ENCODE peak calls at places on chromosomes 4 and X, in nine cellular contexts. One of them, this sample, is unnamed.

GRCh38 chrX:18927558-18927957 is 56.4 kb downstream of the PHKA2 start:
- DNase-seq in endodermal cell: no peak
- DNase-seq in HFFc6: no peak
- DNase-seq in hippocampal formation: no peak
- DNase-seq in NCI-H446 treated with DMSO at 0.1 percent for 48 hours: no peak
- DNase-seq in GM03348: no peak
- DNase-seq in activated CD4-positive, alpha-beta memory T cell treated with anti-CD3 and anti-CD28 coated beads for 36 hours: no peak
- DNase-seq in activated CD8-positive, alpha-beta memory T cell treated with anti-CD3 and anti-CD28 coated beads, Interleukin-2, amount 50 U/mL, for 48 hours: no peak
- DNase-seq in T-helper 9 cell: no peak
- DNase-seq in this sample: no peak

GRCh38 chr4:52600275-52600674 is 58.8 kb downstream of the USP46 start:
- DNase-seq in endodermal cell: no peak
- DNase-seq in HFFc6: no peak
- DNase-seq in hippocampal formation: no peak
- DNase-seq in NCI-H446 treated with DMSO at 0.1 percent for 48 hours: no peak
- DNase-seq in GM03348: no peak
- DNase-seq in activated CD4-positive, alpha-beta memory T cell treated with anti-CD3 and anti-CD28 coated beads for 36 hours: no peak
- DNase-seq in activated CD8-positive, alpha-beta memory T cell treated with anti-CD3 and anti-CD28 coated beads, Interleukin-2, amount 50 U/mL, for 48 hours: no peak
- DNase-seq in T-helper 9 cell: no peak
- DNase-seq in this sample: no peak

GRCh38 chr4:75030649-75031235 is 97.8 kb downstream of the PARM1 start:
- DNase-seq in endodermal cell: no peak
- DNase-seq in HFFc6: no peak
- DNase-seq in hippocampal formation: no peak
- DNase-seq in NCI-H446 treated with DMSO at 0.1 percent for 48 hours: no peak
- DNase-seq in GM03348: no peak
- DNase-seq in activated CD4-positive, alpha-beta memory T cell treated with anti-CD3 and anti-CD28 coated beads for 36 hours: no peak
- DNase-seq in activated CD8-positive, alpha-beta memory T cell treated with anti-CD3 and anti-CD28 coated beads, Interleukin-2, amount 50 U/mL, for 48 hours: no peak
- DNase-seq in T-helper 9 cell: no peak
- DNase-seq in this sample: no peak

GRCh38 chr4:1809754-1810502 is 16.8 kb downstream of the FGFR3 start:
- DNase-seq in endodermal cell: peak
- DNase-seq in HFFc6: peak
- DNase-seq in hippocampal formation: peak
- DNase-seq in NCI-H446 treated with DMSO at 0.1 percent for 48 hours: no peak
- DNase-seq in GM03348: peak
- DNase-seq in activated CD4-positive, alpha-beta memory T cell treated with anti-CD3 and anti-CD28 coated beads for 36 hours: peak
- DNase-seq in activated CD8-positive, alpha-beta memory T cell treated with anti-CD3 and anti-CD28 coated beads, Interleukin-2, amount 50 U/mL, for 48 hours: peak
- DNase-seq in T-helper 9 cell: peak
- DNase-seq in this sample: peak

GRCh38 chrX:108590496-108590895 is 145.9 kb downstream of the IRS4 start:
- DNase-seq in endodermal cell: no peak
- DNase-seq in HFFc6: no peak
- DNase-seq in hippocampal formation: no peak
- DNase-seq in NCI-H446 treated with DMSO at 0.1 percent for 48 hours: no peak
- DNase-seq in GM03348: no peak
- DNase-seq in activated CD4-positive, alpha-beta memory T cell treated with anti-CD3 and anti-CD28 coated beads for 36 hours: no peak
- DNase-seq in activated CD8-positive, alpha-beta memory T cell treated with anti-CD3 and anti-CD28 coated beads, Interleukin-2, amount 50 U/mL, for 48 hours: no peak
- DNase-seq in T-helper 9 cell: no peak
- DNase-seq in this sample: no peak

GRCh38 chr4:7049295-7049694 is 6.1 kb downstream of the TADA2B start:
- DNase-seq in endodermal cell: no peak
- DNase-seq in HFFc6: no peak
- DNase-seq in hippocampal formation: no peak
- DNase-seq in NCI-H446 treated with DMSO at 0.1 percent for 48 hours: no peak
- DNase-seq in GM03348: no peak
- DNase-seq in activated CD4-positive, alpha-beta memory T cell treated with anti-CD3 and anti-CD28 coated beads for 36 hours: no peak
- DNase-seq in activated CD8-positive, alpha-beta memory T cell treated with anti-CD3 and anti-CD28 coated beads, Interleukin-2, amount 50 U/mL, for 48 hours: no peak
- DNase-seq in T-helper 9 cell: no peak
- DNase-seq in this sample: no peak

GRCh38 chrX:11531226-11531625 is 134.5 kb downstream of the ARHGAP6 start:
- DNase-seq in endodermal cell: no peak
- DNase-seq in HFFc6: no peak
- DNase-seq in hippocampal formation: peak
- DNase-seq in NCI-H446 treated with DMSO at 0.1 percent for 48 hours: no peak
- DNase-seq in GM03348: peak
- DNase-seq in activated CD4-positive, alpha-beta memory T cell treated with anti-CD3 and anti-CD28 coated beads for 36 hours: no peak
- DNase-seq in activated CD8-positive, alpha-beta memory T cell treated with anti-CD3 and anti-CD28 coated beads, Interleukin-2, amount 50 U/mL, for 48 hours: no peak
- DNase-seq in T-helper 9 cell: no peak
- DNase-seq in this sample: no peak

GRCh38 chrX:24026403-24026801 is 584 bp downstream of the KLHL15 start:
- DNase-seq in endodermal cell: peak
- DNase-seq in HFFc6: no peak
- DNase-seq in hippocampal formation: no peak
- DNase-seq in NCI-H446 treated with DMSO at 0.1 percent for 48 hours: no peak
- DNase-seq in GM03348: peak
- DNase-seq in activated CD4-positive, alpha-beta memory T cell treated with anti-CD3 and anti-CD28 coated beads for 36 hours: no peak
- DNase-seq in activated CD8-positive, alpha-beta memory T cell treated with anti-CD3 and anti-CD28 coated beads, Interleukin-2, amount 50 U/mL, for 48 hours: no peak
- DNase-seq in T-helper 9 cell: no peak
- DNase-seq in this sample: peak

GRCh38 chrX:3348191-3348590 is 1.7 kb upstream of the MXRA5 start:
- DNase-seq in endodermal cell: no peak
- DNase-seq in HFFc6: no peak
- DNase-seq in hippocampal formation: no peak
- DNase-seq in NCI-H446 treated with DMSO at 0.1 percent for 48 hours: no peak
- DNase-seq in GM03348: no peak
- DNase-seq in activated CD4-positive, alpha-beta memory T cell treated with anti-CD3 and anti-CD28 coated beads for 36 hours: no peak
- DNase-seq in activated CD8-positive, alpha-beta memory T cell treated with anti-CD3 and anti-CD28 coated beads, Interleukin-2, amount 50 U/mL, for 48 hours: no peak
- DNase-seq in T-helper 9 cell: no peak
- DNase-seq in this sample: no peak

GRCh38 chr4:96698891-96699290 is 859.0 kb downstream of the PDHA2 start:
- DNase-seq in endodermal cell: no peak
- DNase-seq in HFFc6: no peak
- DNase-seq in hippocampal formation: no peak
- DNase-seq in NCI-H446 treated with DMSO at 0.1 percent for 48 hours: no peak
- DNase-seq in GM03348: no peak
- DNase-seq in activated CD4-positive, alpha-beta memory T cell treated with anti-CD3 and anti-CD28 coated beads for 36 hours: no peak
- DNase-seq in activated CD8-positive, alpha-beta memory T cell treated with anti-CD3 and anti-CD28 coated beads, Interleukin-2, amount 50 U/mL, for 48 hours: no peak
- DNase-seq in T-helper 9 cell: no peak
- DNase-seq in this sample: no peak

GRCh38 chr4:125187621-125188176 is 127.1 kb upstream of the FAT4 start:
- DNase-seq in endodermal cell: no peak
- DNase-seq in HFFc6: peak
- DNase-seq in hippocampal formation: no peak
- DNase-seq in NCI-H446 treated with DMSO at 0.1 percent for 48 hours: no peak
- DNase-seq in GM03348: peak
- DNase-seq in activated CD4-positive, alpha-beta memory T cell treated with anti-CD3 and anti-CD28 coated beads for 36 hours: no peak
- DNase-seq in activated CD8-positive, alpha-beta memory T cell treated with anti-CD3 and anti-CD28 coated beads, Interleukin-2, amount 50 U/mL, for 48 hours: no peak
- DNase-seq in T-helper 9 cell: no peak
- DNase-seq in this sample: no peak

GRCh38 chr4:85548116-85548515 is 73.2 kb downstream of the ARHGAP24 start:
- DNase-seq in endodermal cell: no peak
- DNase-seq in HFFc6: no peak
- DNase-seq in hippocampal formation: no peak
- DNase-seq in NCI-H446 treated with DMSO at 0.1 percent for 48 hours: no peak
- DNase-seq in GM03348: no peak
- DNase-seq in activated CD4-positive, alpha-beta memory T cell treated with anti-CD3 and anti-CD28 coated beads for 36 hours: no peak
- DNase-seq in activated CD8-positive, alpha-beta memory T cell treated with anti-CD3 and anti-CD28 coated beads, Interleukin-2, amount 50 U/mL, for 48 hours: no peak
- DNase-seq in T-helper 9 cell: no peak
- DNase-seq in this sample: no peak

GRCh38 chr4:184446132-184446531 is 28.2 kb downstream of the IRF2 start:
- DNase-seq in endodermal cell: no peak
- DNase-seq in HFFc6: no peak
- DNase-seq in hippocampal formation: no peak
- DNase-seq in NCI-H446 treated with DMSO at 0.1 percent for 48 hours: no peak
- DNase-seq in GM03348: no peak
- DNase-seq in activated CD4-positive, alpha-beta memory T cell treated with anti-CD3 and anti-CD28 coated beads for 36 hours: no peak
- DNase-seq in activated CD8-positive, alpha-beta memory T cell treated with anti-CD3 and anti-CD28 coated beads, Interleukin-2, amount 50 U/mL, for 48 hours: no peak
- DNase-seq in T-helper 9 cell: no peak
- DNase-seq in this sample: no peak

GRCh38 chr4:78612398-78613005 is 60.9 kb downstream of the ANXA3 start:
- DNase-seq in endodermal cell: no peak
- DNase-seq in HFFc6: peak
- DNase-seq in hippocampal formation: peak
- DNase-seq in NCI-H446 treated with DMSO at 0.1 percent for 48 hours: peak
- DNase-seq in GM03348: peak
- DNase-seq in activated CD4-positive, alpha-beta memory T cell treated with anti-CD3 and anti-CD28 coated beads for 36 hours: peak
- DNase-seq in activated CD8-positive, alpha-beta memory T cell treated with anti-CD3 and anti-CD28 coated beads, Interleukin-2, amount 50 U/mL, for 48 hours: no peak
- DNase-seq in T-helper 9 cell: no peak
- DNase-seq in this sample: peak

GRCh38 chrX:140505421-140506337 is 810 bp upstream of the SOX3 start:
- DNase-seq in endodermal cell: peak
- DNase-seq in HFFc6: no peak
- DNase-seq in hippocampal formation: no peak
- DNase-seq in NCI-H446 treated with DMSO at 0.1 percent for 48 hours: no peak
- DNase-seq in GM03348: no peak
- DNase-seq in activated CD4-positive, alpha-beta memory T cell treated with anti-CD3 and anti-CD28 coated beads for 36 hours: no peak
- DNase-seq in activated CD8-positive, alpha-beta memory T cell treated with anti-CD3 and anti-CD28 coated beads, Interleukin-2, amount 50 U/mL, for 48 hours: no peak
- DNase-seq in T-helper 9 cell: no peak
- DNase-seq in this sample: peak

GRCh38 chrX:71627588-71628404 is 9.5 kb upstream of the CXCR3 start:
- DNase-seq in endodermal cell: no peak
- DNase-seq in HFFc6: no peak
- DNase-seq in hippocampal formation: no peak
- DNase-seq in NCI-H446 treated with DMSO at 0.1 percent for 48 hours: no peak
- DNase-seq in GM03348: no peak
- DNase-seq in activated CD4-positive, alpha-beta memory T cell treated with anti-CD3 and anti-CD28 coated beads for 36 hours: no peak
- DNase-seq in activated CD8-positive, alpha-beta memory T cell treated with anti-CD3 and anti-CD28 coated beads, Interleukin-2, amount 50 U/mL, for 48 hours: no peak
- DNase-seq in T-helper 9 cell: no peak
- DNase-seq in this sample: no peak

GRCh38 chrX:49001521-49002090 is 458 bp downstream of the GRIPAP1 start:
- DNase-seq in endodermal cell: peak
- DNase-seq in HFFc6: peak
- DNase-seq in hippocampal formation: peak
- DNase-seq in NCI-H446 treated with DMSO at 0.1 percent for 48 hours: no peak
- DNase-seq in GM03348: peak
- DNase-seq in activated CD4-positive, alpha-beta memory T cell treated with anti-CD3 and anti-CD28 coated beads for 36 hours: peak
- DNase-seq in activated CD8-positive, alpha-beta memory T cell treated with anti-CD3 and anti-CD28 coated beads, Interleukin-2, amount 50 U/mL, for 48 hours: peak
- DNase-seq in T-helper 9 cell: peak
- DNase-seq in this sample: peak

GRCh38 chr4:53592686-53593641 is 1.7 kb upstream of the LNX1 start:
- DNase-seq in endodermal cell: peak
- DNase-seq in HFFc6: no peak
- DNase-seq in hippocampal formation: no peak
- DNase-seq in NCI-H446 treated with DMSO at 0.1 percent for 48 hours: no peak
- DNase-seq in GM03348: no peak
- DNase-seq in activated CD4-positive, alpha-beta memory T cell treated with anti-CD3 and anti-CD28 coated beads for 36 hours: no peak
- DNase-seq in activated CD8-positive, alpha-beta memory T cell treated with anti-CD3 and anti-CD28 coated beads, Interleukin-2, amount 50 U/mL, for 48 hours: no peak
- DNase-seq in T-helper 9 cell: no peak
- DNase-seq in this sample: peak

GRCh38 chr4:81565137-81565870 is 93.6 kb upstream of the RASGEF1B start:
- DNase-seq in endodermal cell: peak
- DNase-seq in HFFc6: no peak
- DNase-seq in hippocampal formation: peak
- DNase-seq in NCI-H446 treated with DMSO at 0.1 percent for 48 hours: no peak
- DNase-seq in GM03348: peak
- DNase-seq in activated CD4-positive, alpha-beta memory T cell treated with anti-CD3 and anti-CD28 coated beads for 36 hours: no peak
- DNase-seq in activated CD8-positive, alpha-beta memory T cell treated with anti-CD3 and anti-CD28 coated beads, Interleukin-2, amount 50 U/mL, for 48 hours: no peak
- DNase-seq in T-helper 9 cell: no peak
- DNase-seq in this sample: peak

GRCh38 chr4:177450421-177451107 is 8.3 kb upstream of the AGA start:
- DNase-seq in endodermal cell: no peak
- DNase-seq in HFFc6: peak
- DNase-seq in hippocampal formation: no peak
- DNase-seq in NCI-H446 treated with DMSO at 0.1 percent for 48 hours: no peak
- DNase-seq in GM03348: peak
- DNase-seq in activated CD4-positive, alpha-beta memory T cell treated with anti-CD3 and anti-CD28 coated beads for 36 hours: no peak
- DNase-seq in activated CD8-positive, alpha-beta memory T cell treated with anti-CD3 and anti-CD28 coated beads, Interleukin-2, amount 50 U/mL, for 48 hours: no peak
- DNase-seq in T-helper 9 cell: no peak
- DNase-seq in this sample: no peak

GRCh38 chrX:131812847-131813825 is 210.0 kb upstream of the STK26 start:
- DNase-seq in endodermal cell: no peak
- DNase-seq in HFFc6: no peak
- DNase-seq in hippocampal formation: peak
- DNase-seq in NCI-H446 treated with DMSO at 0.1 percent for 48 hours: no peak
- DNase-seq in GM03348: peak
- DNase-seq in activated CD4-positive, alpha-beta memory T cell treated with anti-CD3 and anti-CD28 coated beads for 36 hours: peak
- DNase-seq in activated CD8-positive, alpha-beta memory T cell treated with anti-CD3 and anti-CD28 coated beads, Interleukin-2, amount 50 U/mL, for 48 hours: peak
- DNase-seq in T-helper 9 cell: peak
- DNase-seq in this sample: no peak

GRCh38 chr4:182113774-182114173 is 129.4 kb upstream of the TENM3 start:
- DNase-seq in endodermal cell: no peak
- DNase-seq in HFFc6: no peak
- DNase-seq in hippocampal formation: no peak
- DNase-seq in NCI-H446 treated with DMSO at 0.1 percent for 48 hours: no peak
- DNase-seq in GM03348: peak
- DNase-seq in activated CD4-positive, alpha-beta memory T cell treated with anti-CD3 and anti-CD28 coated beads for 36 hours: no peak
- DNase-seq in activated CD8-positive, alpha-beta memory T cell treated with anti-CD3 and anti-CD28 coated beads, Interleukin-2, amount 50 U/mL, for 48 hours: no peak
- DNase-seq in T-helper 9 cell: no peak
- DNase-seq in this sample: no peak

GRCh38 chrX:136880003-136880451 is 498 bp downstream of the RBMX start:
- DNase-seq in endodermal cell: peak
- DNase-seq in HFFc6: peak
- DNase-seq in hippocampal formation: no peak
- DNase-seq in NCI-H446 treated with DMSO at 0.1 percent for 48 hours: peak
- DNase-seq in GM03348: peak
- DNase-seq in activated CD4-positive, alpha-beta memory T cell treated with anti-CD3 and anti-CD28 coated beads for 36 hours: no peak
- DNase-seq in activated CD8-positive, alpha-beta memory T cell treated with anti-CD3 and anti-CD28 coated beads, Interleukin-2, amount 50 U/mL, for 48 hours: peak
- DNase-seq in T-helper 9 cell: peak
- DNase-seq in this sample: peak

GRCh38 chr4:123524958-123525628 is 128.5 kb downstream of the SPRY1 start:
- DNase-seq in endodermal cell: no peak
- DNase-seq in HFFc6: no peak
- DNase-seq in hippocampal formation: no peak
- DNase-seq in NCI-H446 treated with DMSO at 0.1 percent for 48 hours: no peak
- DNase-seq in GM03348: no peak
- DNase-seq in activated CD4-positive, alpha-beta memory T cell treated with anti-CD3 and anti-CD28 coated beads for 36 hours: no peak
- DNase-seq in activated CD8-positive, alpha-beta memory T cell treated with anti-CD3 and anti-CD28 coated beads, Interleukin-2, amount 50 U/mL, for 48 hours: no peak
- DNase-seq in T-helper 9 cell: no peak
- DNase-seq in this sample: no peak

GRCh38 chr4:72218953-72219352 is 187.2 kb downstream of the NPFFR2 start:
- DNase-seq in endodermal cell: no peak
- DNase-seq in HFFc6: no peak
- DNase-seq in hippocampal formation: no peak
- DNase-seq in NCI-H446 treated with DMSO at 0.1 percent for 48 hours: no peak
- DNase-seq in GM03348: no peak
- DNase-seq in activated CD4-positive, alpha-beta memory T cell treated with anti-CD3 and anti-CD28 coated beads for 36 hours: no peak
- DNase-seq in activated CD8-positive, alpha-beta memory T cell treated with anti-CD3 and anti-CD28 coated beads, Interleukin-2, amount 50 U/mL, for 48 hours: no peak
- DNase-seq in T-helper 9 cell: no peak
- DNase-seq in this sample: no peak

GRCh38 chr4:142817442-142817841 is 28.7 kb downstream of the INPP4B start:
- DNase-seq in endodermal cell: no peak
- DNase-seq in HFFc6: peak
- DNase-seq in hippocampal formation: no peak
- DNase-seq in NCI-H446 treated with DMSO at 0.1 percent for 48 hours: no peak
- DNase-seq in GM03348: peak
- DNase-seq in activated CD4-positive, alpha-beta memory T cell treated with anti-CD3 and anti-CD28 coated beads for 36 hours: peak
- DNase-seq in activated CD8-positive, alpha-beta memory T cell treated with anti-CD3 and anti-CD28 coated beads, Interleukin-2, amount 50 U/mL, for 48 hours: no peak
- DNase-seq in T-helper 9 cell: no peak
- DNase-seq in this sample: peak

GRCh38 chr4:153785830-153786721 is 2.8 kb downstream of the SFRP2 start:
- DNase-seq in endodermal cell: peak
- DNase-seq in HFFc6: peak
- DNase-seq in hippocampal formation: peak
- DNase-seq in NCI-H446 treated with DMSO at 0.1 percent for 48 hours: no peak
- DNase-seq in GM03348: peak
- DNase-seq in activated CD4-positive, alpha-beta memory T cell treated with anti-CD3 and anti-CD28 coated beads for 36 hours: no peak
- DNase-seq in activated CD8-positive, alpha-beta memory T cell treated with anti-CD3 and anti-CD28 coated beads, Interleukin-2, amount 50 U/mL, for 48 hours: no peak
- DNase-seq in T-helper 9 cell: no peak
- DNase-seq in this sample: peak

GRCh38 chr4:73964862-73965611 is 16.8 kb downstream of the PF4 start:
- DNase-seq in endodermal cell: peak
- DNase-seq in HFFc6: no peak
- DNase-seq in hippocampal formation: no peak
- DNase-seq in NCI-H446 treated with DMSO at 0.1 percent for 48 hours: no peak
- DNase-seq in GM03348: no peak
- DNase-seq in activated CD4-positive, alpha-beta memory T cell treated with anti-CD3 and anti-CD28 coated beads for 36 hours: no peak
- DNase-seq in activated CD8-positive, alpha-beta memory T cell treated with anti-CD3 and anti-CD28 coated beads, Interleukin-2, amount 50 U/mL, for 48 hours: no peak
- DNase-seq in T-helper 9 cell: no peak
- DNase-seq in this sample: peak

GRCh38 chr4:151624606-151625565 is 135.9 kb downstream of the GATB start:
- DNase-seq in endodermal cell: no peak
- DNase-seq in HFFc6: peak
- DNase-seq in hippocampal formation: peak
- DNase-seq in NCI-H446 treated with DMSO at 0.1 percent for 48 hours: no peak
- DNase-seq in GM03348: peak
- DNase-seq in activated CD4-positive, alpha-beta memory T cell treated with anti-CD3 and anti-CD28 coated beads for 36 hours: no peak
- DNase-seq in activated CD8-positive, alpha-beta memory T cell treated with anti-CD3 and anti-CD28 coated beads, Interleukin-2, amount 50 U/mL, for 48 hours: no peak
- DNase-seq in T-helper 9 cell: no peak
- DNase-seq in this sample: no peak